ENCODE peak calls at places on chromosomes 4 and X, in eight cellular contexts. V is cardiac fibroblast; P is stimulated activated CD8-positive, alpha-beta memory T cell treated with anti-CD3 and anti-CD28 coated beads, Interleukin-7, amount 100 ng/mL, for 48 hours; Z is anterior cingulate cortex; L is coronary artery; F is fibroblast of pulmonary artery; W is psoas muscle; X is left ventricle myocardium inferior. G is an unnamed sample.

GRCh38 chr4:176309046-176309445 is 10.7 kb upstream of the SPCS3 start:
- DNase-seq in P (no peak), X (no peak), F (no peak), W (no peak), L (no peak), Z (no peak), V (no peak), G (no peak)

GRCh38 chr4:33924239-33924638 is 2320.1 kb downstream of the ARAP2 start:
- DNase-seq in W (no peak), Z (no peak), P (no peak), V (peak), F (peak), X (no peak), L (no peak), G (no peak)

GRCh38 chrX:13380230-13380629 is 60.4 kb upstream of the ATXN3L start:
- DNase-seq in V (peak), W (no peak), P (no peak), L (no peak), Z (no peak), F (peak), X (no peak), G (no peak)

GRCh38 chr4:174396599-174396998 is 112.9 kb downstream of the CEP44 start:
- DNase-seq in L (no peak), W (no peak), X (no peak), Z (no peak), F (no peak), P (no peak), V (no peak), G (no peak)

GRCh38 chr4:87050596-87050995 is 115.8 kb downstream of the AFF1 start:
- DNase-seq in F (no peak), W (peak), X (peak), L (no peak), P (no peak), V (peak), Z (no peak), G (peak)

GRCh38 chr4:37816006-37816405 is 10.5 kb upstream of the PGM2 start:
- DNase-seq in L (no peak), Z (no peak), F (no peak), W (no peak), P (no peak), V (no peak), X (no peak), G (no peak)

GRCh38 chr4:151641167-151641566 is 119.6 kb downstream of the GATB start:
- DNase-seq in V (peak), W (no peak), X (no peak), Z (no peak), F (peak), P (no peak), L (no peak), G (no peak)

GRCh38 chrX:49309401-49309981 is 6.0 kb downstream of the GAGE10 start:
- DNase-seq in X (no peak), F (peak), W (no peak), V (peak), L (no peak), Z (no peak), P (no peak), G (no peak)

GRCh38 chr4:74451214-74451661 is 6.3 kb downstream of the AREG start:
- DNase-seq in Z (no peak), V (peak), X (no peak), L (no peak), F (peak), W (no peak), P (no peak), G (no peak)

GRCh38 chr4:130359537-130359936 is 1263.6 kb downstream of the C4orf33 start:
- DNase-seq in W (no peak), V (peak), Z (no peak), P (no peak), X (no peak), F (peak), L (no peak), G (no peak)

GRCh38 chr4:141391771-141392170 is 171.1 kb downstream of the ZNF330 start:
- DNase-seq in P (no peak), Z (no peak), F (no peak), W (no peak), L (no peak), V (no peak), X (no peak), G (no peak)

GRCh38 chr4:82787342-82787741 is 11.3 kb downstream of the SCD5 start:
- DNase-seq in P (no peak), W (no peak), Z (no peak), F (no peak), L (no peak), X (no peak), V (peak), G (no peak)

GRCh38 chrX:69503228-69503834 is 795 bp upstream of the NALF2 start:
- DNase-seq in X (no peak), L (no peak), V (peak), F (peak), W (no peak), P (no peak), Z (peak), G (no peak)

GRCh38 chr4:173012608-173013007 is 156.0 kb upstream of the GALNT7 start:
- DNase-seq in V (no peak), Z (no peak), P (no peak), L (no peak), W (no peak), X (no peak), F (no peak), G (no peak)

GRCh38 chr4:128635141-128635911 is 174.2 kb upstream of the JADE1 start:
- DNase-seq in P (no peak), F (peak), V (peak), W (peak), Z (peak), X (peak), L (peak), G (peak)

GRCh38 chrX:150084474-150085229 is 146.4 kb upstream of the EOLA2 start:
- DNase-seq in Z (no peak), F (peak), W (no peak), P (no peak), X (no peak), V (peak), L (no peak), G (no peak)

G was measured in left ventricle myocardium superior.